ENCODE peak calls at places on chromosomes 6 and 20, in five cellular contexts. O is WERI-Rb-1; G is HFFc6; B is RPMI8226; N is effector CD4-positive, alpha-beta T cell. U is an unnamed sample.

GRCh38 chr6:141164042-141164748 is 968.5 kb upstream of the GJE1 start:
- DNase-seq in O (no peak), N (no peak), G (no peak), B (peak; percentile 4), U (no peak)

GRCh38 chr20:3923818-3924217 is 34.6 kb downstream of the PANK2 start:
- DNase-seq in B (no peak), G (peak; percentile 41), O (no peak), N (no peak), U (no peak)

GRCh38 chr6:81761197-81761596 is 8.7 kb upstream of the TENT5A start:
- DNase-seq in N (no peak), O (no peak), G (peak; percentile 60), B (no peak), U (no peak)

GRCh38 chr6:1619106-1619665 is 9.5 kb downstream of the FOXC1 start:
- DNase-seq in G (no peak), N (no peak), O (no peak), B (no peak), U (no peak)

GRCh38 chr6:106609699-106610098 is 19.6 kb downstream of the RTN4IP1 start:
- DNase-seq in G (no peak), B (peak; percentile 5), O (peak; percentile 59), N (no peak), U (no peak)

GRCh38 chr6:166760288-166760687 is 133.2 kb upstream of the RPS6KA2 start:
- DNase-seq in G (no peak), B (no peak), N (peak; percentile 31), O (no peak), U (no peak)

GRCh38 chr6:118770112-118770788 is 118.9 kb upstream of the CEP85L start:
- DNase-seq in O (no peak), G (no peak), N (no peak), B (no peak), U (no peak)

GRCh38 chr6:170209354-170210025 is 81.4 kb downstream of the DLL1 start:
- DNase-seq in B (no peak), G (no peak), O (no peak), N (no peak), U (no peak)

GRCh38 chr6:140178550-140179334 is 804.3 kb upstream of the CITED2 start:
- DNase-seq in B (no peak), O (no peak), G (peak; percentile 68), N (no peak), U (no peak)

GRCh38 chr6:78781001-78781400 is 86.3 kb upstream of the IRAK1BP1 start:
- DNase-seq in O (no peak), G (no peak), N (no peak), B (no peak), U (no peak)

GRCh38 chr20:17436664-17437063 is 94.5 kb downstream of the BFSP1 start:
- DNase-seq in B (no peak), O (no peak), G (no peak), N (no peak), U (no peak)

U was measured in MM.1S.